ENCODE peak calls at places on chromosomes 13 and 19, in nine cellular contexts. Z is adipocyte; P is stimulated activated CD4-positive, alpha-beta T cell treated with anti-CD3 and anti-CD28 coated beads, Interleukin-2, amount 100 ng/mL, for 48 hours; N is substantia nigra; K is HFF-Myc; W is aorta; L is IMR-90; D is activated B cell treated with CpG ODN at 0.5 μM for 24 hours; A is NCI-H345. M is an unnamed sample.

GRCh38 chr13:74444161-74444571 is 310.0 kb upstream of the KLF12 start:
- DNase-seq in K (no peak), W (no peak), D (no peak), A (no peak), Z (peak; percentile 20), N (no peak), P (no peak), L (no peak), M (no peak)

GRCh38 chr19:13013649-13014048 is 18.4 kb downstream of the NFIX start:
- DNase-seq in K (no peak), P (no peak), N (no peak), W (no peak), Z (no peak), D (no peak), A (no peak), L (no peak), M (no peak)

GRCh38 chr19:5287066-5287465 is 53.5 kb downstream of the PTPRS start:
- DNase-seq in D (no peak), K (no peak), A (no peak), W (no peak), P (no peak), N (no peak), L (no peak), Z (no peak), M (no peak)

GRCh38 chr19:17830567-17831418 is 9.5 kb upstream of the INSL3 start:
- DNase-seq in A (peak; percentile 72), K (no peak), P (peak; percentile 67), W (peak; percentile 76), N (peak; percentile 32), D (no peak), Z (peak; percentile 55), L (peak; percentile 67), M (peak; percentile 43)

GRCh38 chr13:29402168-29402621 is 193.3 kb downstream of the SLC7A1 start:
- DNase-seq in L (peak; percentile 44), P (no peak), N (no peak), K (no peak), Z (no peak), D (no peak), W (no peak), A (no peak), M (no peak)

GRCh38 chr19:57267294-57267693 is 13.0 kb upstream of the ZNF460 start:
- DNase-seq in W (no peak), P (no peak), L (no peak), K (no peak), Z (no peak), N (no peak), A (no peak), D (no peak), M (no peak)

GRCh38 chr13:34247596-34247995 is 429.6 kb downstream of the RFC3 start:
- DNase-seq in K (no peak), L (no peak), N (no peak), D (no peak), W (no peak), A (peak; percentile 24), P (no peak), Z (no peak), M (no peak)

GRCh38 chr19:40630571-40631160 is 29.5 kb downstream of the LTBP4 start:
- DNase-seq in N (no peak), A (no peak), K (no peak), W (no peak), P (no peak), L (no peak), Z (no peak), D (no peak), M (no peak)

GRCh38 chr13:30744056-30744684 is 8.8 kb downstream of the ALOX5AP start:
- DNase-seq in A (no peak), L (peak; percentile 61), W (peak; percentile 66), Z (peak; percentile 32), P (peak; percentile 65), K (no peak), D (peak; percentile 53), N (no peak), M (peak; percentile 82)

GRCh38 chr19:57572415-57572947 is 6.2 kb downstream of the ZNF416 start:
- DNase-seq in W (no peak), A (no peak), D (no peak), Z (no peak), K (no peak), P (no peak), L (no peak), N (no peak), M (no peak)

GRCh38 chr19:56091751-56092546 is 29.1 kb downstream of the ZNF787 start:
- DNase-seq in Z (no peak), P (no peak), N (no peak), L (no peak), W (no peak), D (no peak), A (peak; percentile 76), K (no peak), M (no peak)

GRCh38 chr19:662207-662961 is 630 bp downstream of the RNF126 start:
- DNase-seq in P (peak; percentile 43), Z (peak; percentile 63), A (peak; percentile 15), K (no peak), W (no peak), N (no peak), D (peak; percentile 62), L (peak; percentile 38), M (peak; percentile 56)

GRCh38 chr19:40501599-40501998 is 34.8 kb downstream of the SPTBN4 start:
- DNase-seq in Z (no peak), A (no peak), L (no peak), K (no peak), D (no peak), P (no peak), W (no peak), N (no peak), M (no peak)

GRCh38 chr19:30682576-30683536 is 310.7 kb downstream of the ZNF536 start:
- DNase-seq in L (peak; percentile 82), N (peak; percentile 52), W (peak; percentile 71), P (peak; percentile 58), A (peak; percentile 60), Z (peak; percentile 95), D (no peak), K (peak; percentile 77), M (peak; percentile 35)

GRCh38 chr19:29844891-29845575 is 33.2 kb downstream of the CCNE1 start:
- DNase-seq in A (peak; percentile 99), W (peak; percentile 95), P (peak; percentile 95), Z (peak; percentile 94), L (peak; percentile 88), D (peak; percentile 94), N (peak; percentile 83), K (peak; percentile 45), M (peak; percentile 96)

GRCh38 chr13:76029088-76029487 is 393.0 kb downstream of the LMO7 start:
- DNase-seq in N (no peak), W (no peak), D (no peak), Z (no peak), K (no peak), P (no peak), A (no peak), L (no peak), M (no peak)

GRCh38 chr19:33251526-33252090 is 26.0 kb upstream of the SLC7A10 start:
- DNase-seq in A (no peak), N (no peak), D (no peak), P (no peak), L (no peak), W (peak; percentile 34), K (no peak), Z (no peak), M (no peak)

GRCh38 chr19:1163934-1164683 is 10.0 kb downstream of the SBNO2 start:
- DNase-seq in W (no peak), K (no peak), Z (no peak), D (no peak), P (no peak), N (no peak), A (no peak), L (no peak), M (no peak)

GRCh38 chr13:94138831-94139230 is 340.7 kb downstream of the DCT start:
- DNase-seq in W (no peak), L (no peak), A (no peak), Z (no peak), P (no peak), D (no peak), K (no peak), N (no peak), M (no peak)

GRCh38 chr19:51621178-51621577 is 9.0 kb downstream of the SIGLEC5 start:
- DNase-seq in P (no peak), W (no peak), Z (no peak), K (no peak), A (no peak), L (no peak), N (no peak), D (no peak), M (no peak)

GRCh38 chr13:29847501-29847983 is 2.9 kb downstream of the UBL3 start:
- DNase-seq in D (no peak), K (no peak), W (no peak), N (peak; percentile 7), Z (peak; percentile 69), A (peak; percentile 22), P (no peak), L (peak; percentile 64), M (peak; percentile 11)

GRCh38 chr13:112928958-112929777 is 39.8 kb upstream of the MCF2L start:
- DNase-seq in K (peak; percentile 10), D (no peak), L (peak; percentile 28), W (peak; percentile 78), N (no peak), A (peak; percentile 82), P (no peak), Z (peak; percentile 28), M (no peak)

GRCh38 chr13:110270507-110270906 is 36.5 kb downstream of the COL4A1 start:
- DNase-seq in N (no peak), L (no peak), A (no peak), D (no peak), K (no peak), Z (no peak), W (no peak), P (no peak), M (no peak)

GRCh38 chr19:47494729-47495128 is 10.7 kb upstream of the KPTN start:
- DNase-seq in N (no peak), Z (no peak), K (no peak), W (no peak), L (no peak), D (no peak), A (no peak), P (no peak), M (no peak)

GRCh38 chr13:33884506-33885221 is 66.7 kb downstream of the RFC3 start:
- DNase-seq in L (no peak), K (no peak), W (no peak), N (no peak), P (no peak), Z (no peak), A (no peak), D (no peak), M (no peak)

GRCh38 chr19:5137571-5138124 is 168.7 kb downstream of the KDM4B start:
- DNase-seq in K (no peak), L (no peak), A (no peak), Z (no peak), D (no peak), P (no peak), W (no peak), N (no peak), M (no peak)

GRCh38 chr19:18109731-18110671 is 12.4 kb downstream of the MAST3 start:
- DNase-seq in L (no peak), K (no peak), P (peak; percentile 42), Z (peak; percentile 77), A (peak; percentile 7), D (peak; percentile 62), N (no peak), W (peak; percentile 73), M (peak; percentile 51)

GRCh38 chr19:30871979-30872378 is 477.3 kb downstream of the TSHZ3 start:
- DNase-seq in L (no peak), P (no peak), K (no peak), D (no peak), N (no peak), A (no peak), Z (no peak), W (no peak), M (no peak)